ENCODE peak calls at places on chromosomes 11 and 22, in nine cellular contexts. U is CD4-positive, alpha-beta T cell; Z is amniotic stem cell; K is ELR; I is COLO829; Q is dermis microvascular lymphatic vessel endothelial cell; J is adrenal gland; R is cardiac fibroblast; B is LNCaP clone FGC. L is an unnamed sample.

GRCh38 chr11:85874265-85874664 is 19.1 kb downstream of the CCDC83 start:
- DNase-seq in U (no peak), Z (no peak), K (no peak), I (no peak), Q (no peak), J (no peak), R (peak), B (no peak), L (peak)

GRCh38 chr22:50473855-50474671 is 772 bp downstream of the SBF1 start:
- DNase-seq in U (no peak), Z (no peak), K (peak), I (no peak), Q (peak), J (peak), R (peak), B (no peak), L (peak)

GRCh38 chr11:65657426-65657825 is 5.3 kb downstream of the RELA start:
- DNase-seq in U (no peak), Z (no peak), K (no peak), I (no peak), Q (no peak), J (no peak), R (no peak), B (no peak), L (no peak)

GRCh38 chr11:71490044-71490730 is 36.9 kb upstream of the KRTAP5-7 start:
- DNase-seq in U (no peak), Z (no peak), K (no peak), I (no peak), Q (no peak), J (no peak), R (no peak), B (no peak), L (no peak)

GRCh38 chr22:25668437-25668836 is 73.6 kb upstream of the MYO18B start:
- DNase-seq in U (no peak), Z (no peak), K (peak), I (no peak), Q (no peak), J (peak), R (peak), B (no peak), L (peak)

GRCh38 chr11:15867886-15868285 is 488.5 kb downstream of the SOX6 start:
- DNase-seq in U (no peak), Z (no peak), K (no peak), I (no peak), Q (no peak), J (no peak), R (no peak), B (no peak), L (no peak)

GRCh38 chr11:77374108-77374507 is 72.6 kb upstream of the GDPD4 start:
- DNase-seq in U (no peak), Z (no peak), K (no peak), I (no peak), Q (no peak), J (no peak), R (no peak), B (no peak), L (no peak)

GRCh38 chr22:37173709-37174108 is 14.3 kb downstream of the C1QTNF6 start:
- DNase-seq in U (no peak), Z (no peak), K (peak), I (no peak), Q (no peak), J (peak), R (peak), B (no peak), L (peak)

GRCh38 chr11:10866893-10867331 is 9.1 kb upstream of the ZBED5 start:
- DNase-seq in U (no peak), Z (peak), K (peak), I (no peak), Q (no peak), J (peak), R (peak), B (no peak), L (peak)

GRCh38 chr11:118304227-118304808 is at the start of gene CD3E:
- DNase-seq in U (peak), Z (no peak), K (no peak), I (no peak), Q (no peak), J (no peak), R (no peak), B (no peak), L (no peak)

GRCh38 chr11:74932797-74933196 is 16.1 kb downstream of the XRRA1 start:
- DNase-seq in U (no peak), Z (no peak), K (peak), I (no peak), Q (peak), J (no peak), R (peak), B (no peak), L (peak)

GRCh38 chr11:78350646-78351165 is 66.9 kb downstream of the GAB2 start:
- DNase-seq in U (no peak), Z (no peak), K (peak), I (peak), Q (peak), J (no peak), R (peak), B (no peak), L (peak)

GRCh38 chr11:117316197-117316961 is at the start of gene BACE1:
- DNase-seq in U (no peak), Z (peak), K (peak), I (peak), Q (peak), J (peak), R (peak), B (peak), L (peak)

GRCh38 chr11:35953081-35953480 is 9.2 kb downstream of the LDLRAD3 start:
- DNase-seq in U (no peak), Z (no peak), K (no peak), I (peak), Q (peak), J (peak), R (peak), B (peak), L (no peak)

GRCh38 chr11:12765428-12765827 is 91.2 kb downstream of the TEAD1 start:
- DNase-seq in U (no peak), Z (no peak), K (no peak), I (no peak), Q (no peak), J (no peak), R (peak), B (no peak), L (peak)

GRCh38 chr11:34600339-34601084 is 20.4 kb upstream of the EHF start:
- DNase-seq in U (no peak), Z (no peak), K (peak), I (peak), Q (no peak), J (no peak), R (no peak), B (no peak), L (no peak)

GRCh38 chr11:38950882-38951281 is 2352.8 kb upstream of the RAG2 start:
- DNase-seq in U (no peak), Z (no peak), K (peak), I (no peak), Q (no peak), J (no peak), R (no peak), B (no peak), L (no peak)

GRCh38 chr22:46632646-46633249 is 12.6 kb downstream of the GRAMD4 start:
- DNase-seq in U (no peak), Z (no peak), K (no peak), I (no peak), Q (no peak), J (no peak), R (no peak), B (no peak), L (no peak)

GRCh38 chr11:34773826-34774225 is 142.4 kb downstream of the APIP start:
- DNase-seq in U (no peak), Z (no peak), K (no peak), I (no peak), Q (no peak), J (no peak), R (peak), B (no peak), L (no peak)

GRCh38 chr11:36234825-36235224 is 54.4 kb downstream of the COMMD9 start:
- DNase-seq in U (no peak), Z (no peak), K (no peak), I (no peak), Q (no peak), J (no peak), R (no peak), B (no peak), L (no peak)

GRCh38 chr22:20567993-20568417 is 60.6 kb downstream of the MED15 start:
- DNase-seq in U (no peak), Z (no peak), K (peak), I (no peak), Q (peak), J (no peak), R (peak), B (no peak), L (peak)

GRCh38 chr11:74427377-74427776 is 29.1 kb upstream of the PGM2L1 start:
- DNase-seq in U (no peak), Z (no peak), K (peak), I (no peak), Q (peak), J (no peak), R (peak), B (no peak), L (no peak)

GRCh38 chr11:64566915-64567882 is 23.8 kb upstream of the SLC22A12 start:
- DNase-seq in U (no peak), Z (no peak), K (no peak), I (no peak), Q (no peak), J (no peak), R (no peak), B (no peak), L (no peak)

GRCh38 chr22:22342697-22343602 is 98.4 kb downstream of the VPREB1 start:
- DNase-seq in U (peak), Z (no peak), K (peak), I (peak), Q (peak), J (peak), R (peak), B (peak), L (no peak)

GRCh38 chr11:116219171-116219635 is 553.6 kb downstream of the BUD13 start:
- DNase-seq in U (no peak), Z (no peak), K (no peak), I (no peak), Q (no peak), J (no peak), R (no peak), B (no peak), L (peak)

GRCh38 chr11:58133329-58134076 is 8.2 kb upstream of the OR9I1 start:
- DNase-seq in U (no peak), Z (no peak), K (peak), I (no peak), Q (no peak), J (no peak), R (no peak), B (no peak), L (no peak)

GRCh38 chr22:21623402-21623970 is 6.3 kb downstream of the YDJC start:
- DNase-seq in U (no peak), Z (no peak), K (no peak), I (no peak), Q (no peak), J (no peak), R (no peak), B (peak), L (no peak)

GRCh38 chr11:9574806-9575530 is 1.5 kb downstream of the WEE1 start:
- DNase-seq in U (peak), Z (peak), K (peak), I (peak), Q (peak), J (peak), R (peak), B (peak), L (peak)

GRCh38 chr22:50482107-50483074 is 1.0 kb downstream of the ADM2 start:
- DNase-seq in U (no peak), Z (no peak), K (no peak), I (no peak), Q (no peak), J (no peak), R (no peak), B (no peak), L (no peak)

GRCh38 chr22:46795140-46795539 is 32.7 kb downstream of the TBC1D22A start:
- DNase-seq in U (no peak), Z (no peak), K (no peak), I (no peak), Q (no peak), J (no peak), R (no peak), B (no peak), L (no peak)

GRCh38 chr11:5204787-5205186 is 4.3 kb upstream of the OR51V1 start:
- DNase-seq in U (no peak), Z (peak), K (peak), I (peak), Q (peak), J (no peak), R (peak), B (peak), L (peak)

GRCh38 chr22:39706406-39707150 is 136.0 kb downstream of the CACNA1I start:
- DNase-seq in U (no peak), Z (no peak), K (no peak), I (no peak), Q (no peak), J (no peak), R (no peak), B (no peak), L (no peak)

GRCh38 chr22:24516301-24516737 is 21.2 kb downstream of the UPB1 start:
- DNase-seq in U (no peak), Z (peak), K (peak), I (peak), Q (no peak), J (peak), R (peak), B (no peak), L (peak)

GRCh38 chr11:72354356-72355115 is 79.8 kb downstream of the CLPB start:
- DNase-seq in U (no peak), Z (no peak), K (peak), I (no peak), Q (no peak), J (no peak), R (peak), B (no peak), L (no peak)

GRCh38 chr22:41344189-41344788 is 37.5 kb upstream of the TEF start:
- DNase-seq in U (no peak), Z (no peak), K (no peak), I (no peak), Q (no peak), J (no peak), R (no peak), B (no peak), L (no peak)

GRCh38 chr11:88016392-88017020 is 158.7 kb downstream of the RAB38 start:
- DNase-seq in U (peak), Z (peak), K (peak), I (no peak), Q (peak), J (peak), R (peak), B (peak), L (peak)

GRCh38 chr11:27857588-27857987 is 157.3 kb upstream of the BDNF start:
- DNase-seq in U (no peak), Z (no peak), K (no peak), I (no peak), Q (no peak), J (no peak), R (no peak), B (no peak), L (no peak)

GRCh38 chr22:40324468-40325305 is 21.6 kb upstream of the ADSL start:
- DNase-seq in U (peak), Z (no peak), K (no peak), I (no peak), Q (no peak), J (no peak), R (no peak), B (no peak), L (no peak)

L was measured in AG10803.